ENCODE peak calls at places on chromosomes 6 and 20, in six cellular contexts. K is HepG2, L is A549, H is K562, G is GM12878, F is endothelial cell of umbilical vein. D is an unnamed sample.

GRCh38 chr6:4008324-4009047 is 70.5 kb downstream of the FAM217A start:
- DNase-seq in F (peak), G (no peak), K (peak), H (no peak), L (peak), D (peak)

GRCh38 chr6:4059115-4059777 is 19.7 kb downstream of the FAM217A start:
- DNase-seq in H (peak), G (no peak), F (peak), L (peak), K (peak), D (peak)

GRCh38 chr20:49825521-49826033 is 12.9 kb downstream of the SLC9A8 start:
- DNase-seq in G (no peak), F (no peak), L (no peak), H (no peak), K (peak), D (no peak)

GRCh38 chr6:7252390-7252789 is 60.6 kb downstream of the SSR1 start:
- DNase-seq in G (no peak), K (no peak), F (no peak), L (no peak), H (no peak), D (peak)

GRCh38 chr6:4914412-4915159 is 89.3 kb downstream of the RPP40 start:
- DNase-seq in L (no peak), G (no peak), K (no peak), H (no peak), F (no peak), D (no peak)

GRCh38 chr20:6767536-6768227 is at the start of gene BMP2:
- DNase-seq in K (no peak), L (peak), H (peak), F (peak), G (no peak), D (peak)

GRCh38 chr20:10469599-10469998 is 34.5 kb downstream of the SLX4IP start:
- DNase-seq in F (peak), H (no peak), L (peak), K (peak), G (no peak), D (peak)

GRCh38 chr6:86822747-86823146 is 114.6 kb upstream of the HTR1E start:
- DNase-seq in F (no peak), H (no peak), L (no peak), G (no peak), K (no peak), D (no peak)

GRCh38 chr20:17635846-17636245 is 46.2 kb downstream of the RRBP1 start:
- DNase-seq in L (no peak), F (no peak), H (no peak), K (no peak), G (no peak), D (no peak)

GRCh38 chr6:156866181-156866862 is 89.1 kb downstream of the ARID1B start:
- DNase-seq in K (no peak), L (peak), H (no peak), F (peak), G (no peak), D (no peak)

GRCh38 chr6:117399924-117400323 is 25.8 kb downstream of the ROS1 start:
- DNase-seq in H (no peak), L (peak), G (no peak), K (peak), F (peak), D (no peak)

GRCh38 chr20:63696628-63697356 is at the start of gene TNFRSF6B:
- DNase-seq in F (peak), G (no peak), L (no peak), K (no peak), H (no peak), D (no peak)

GRCh38 chr6:9126845-9127560 is 691.7 kb upstream of the SLC35B3 start:
- DNase-seq in L (peak), G (no peak), H (no peak), K (no peak), F (no peak), D (peak)

GRCh38 chr6:70119218-70119835 is 183.6 kb downstream of the COL9A1 start:
- DNase-seq in F (no peak), G (no peak), K (peak), H (no peak), L (no peak), D (no peak)

GRCh38 chr20:5718896-5719595 is 31.2 kb upstream of the SHLD1 start:
- DNase-seq in H (no peak), F (no peak), G (no peak), L (no peak), K (no peak), D (no peak)

GRCh38 chr20:859661-860294 is 26.3 kb downstream of the FAM110A start:
- DNase-seq in G (no peak), L (no peak), H (no peak), K (no peak), F (no peak), D (no peak)

GRCh38 chr20:15146948-15147347 is 809.5 kb upstream of the FLRT3 start:
- DNase-seq in G (no peak), F (no peak), H (no peak), L (no peak), K (no peak), D (no peak)

GRCh38 chr6:107491059-107491609 is 1.2 kb downstream of the SOBP start:
- DNase-seq in F (peak), K (peak), L (peak), G (no peak), H (no peak), D (peak)

GRCh38 chr6:74931567-74931966 is 274.3 kb downstream of the COL12A1 start:
- DNase-seq in L (no peak), H (no peak), G (no peak), F (no peak), K (no peak), D (no peak)

GRCh38 chr20:36571564-36572504 is 1.6 kb upstream of the TGIF2 start:
- DNase-seq in G (no peak), H (peak), F (no peak), L (no peak), K (peak), D (peak)

GRCh38 chr6:83603560-83603959 is 91.2 kb downstream of the PRSS35 start:
- DNase-seq in H (no peak), L (no peak), F (no peak), G (no peak), K (no peak), D (no peak)

GRCh38 chr6:43803783-43804549 is 34.0 kb downstream of the VEGFA start:
- DNase-seq in L (no peak), H (no peak), G (no peak), K (peak), F (no peak), D (peak)

GRCh38 chr6:5190467-5190866 is 70.3 kb downstream of the LYRM4 start:
- DNase-seq in G (no peak), F (peak), K (peak), L (peak), H (no peak), D (peak)

GRCh38 chr6:87473419-87473903 is 687 bp downstream of the SLC35A1 start:
- DNase-seq in H (no peak), F (no peak), L (peak), K (peak), G (peak), D (peak)

GRCh38 chr6:156131221-156131903 is 645.8 kb upstream of the ARID1B start:
- DNase-seq in F (no peak), H (no peak), K (no peak), G (peak), L (no peak), D (peak)

GRCh38 chr6:40586369-40586768 is 795 bp downstream of the LRFN2 start:
- DNase-seq in F (no peak), L (no peak), K (no peak), G (no peak), H (no peak), D (no peak)
- H3K4me3 ChIP-seq in F (no peak), L (peak), K (no peak), G (no peak), H (no peak), D (no peak)

DNA sequence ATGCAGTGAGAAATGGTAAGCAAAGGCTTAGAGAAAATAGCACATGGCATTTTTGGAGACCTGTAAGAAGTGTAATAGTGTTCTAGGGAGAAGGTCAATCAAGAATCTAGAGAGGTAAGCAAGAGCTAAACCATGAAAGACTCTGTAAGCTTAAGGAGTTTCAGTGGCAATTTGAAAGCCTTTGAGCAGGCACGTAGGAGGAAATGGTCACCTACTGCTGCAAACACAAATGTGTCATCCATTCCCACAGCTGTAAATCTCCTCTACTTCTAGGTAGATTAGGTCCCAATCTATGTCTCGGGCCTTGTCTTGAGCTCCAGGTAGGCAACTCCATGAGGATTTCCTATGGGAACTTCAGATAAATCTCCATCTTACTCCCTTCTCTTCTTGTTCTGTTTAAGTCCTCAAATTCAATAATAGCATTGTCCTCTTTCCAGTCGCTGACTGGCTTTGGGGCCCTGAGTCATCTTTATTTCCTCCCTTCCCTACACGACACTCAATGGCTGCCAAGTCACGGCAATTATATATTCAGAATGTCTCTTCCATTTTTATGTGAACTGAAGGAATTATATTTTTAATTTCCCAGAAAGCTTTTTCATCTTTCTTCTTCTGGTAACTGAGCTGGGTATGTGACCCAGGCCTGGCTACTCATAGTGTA is 24.2 kb upstream of the PAQR8 start:
- DNase-seq in G (no peak), K (no peak), L (no peak), F (no peak), H (no peak), D (no peak)
- TF ChIP-seq MYC in G (no peak), K (no peak), L (no peak), F (no peak), H (no peak), D (no peak)

DNA sequence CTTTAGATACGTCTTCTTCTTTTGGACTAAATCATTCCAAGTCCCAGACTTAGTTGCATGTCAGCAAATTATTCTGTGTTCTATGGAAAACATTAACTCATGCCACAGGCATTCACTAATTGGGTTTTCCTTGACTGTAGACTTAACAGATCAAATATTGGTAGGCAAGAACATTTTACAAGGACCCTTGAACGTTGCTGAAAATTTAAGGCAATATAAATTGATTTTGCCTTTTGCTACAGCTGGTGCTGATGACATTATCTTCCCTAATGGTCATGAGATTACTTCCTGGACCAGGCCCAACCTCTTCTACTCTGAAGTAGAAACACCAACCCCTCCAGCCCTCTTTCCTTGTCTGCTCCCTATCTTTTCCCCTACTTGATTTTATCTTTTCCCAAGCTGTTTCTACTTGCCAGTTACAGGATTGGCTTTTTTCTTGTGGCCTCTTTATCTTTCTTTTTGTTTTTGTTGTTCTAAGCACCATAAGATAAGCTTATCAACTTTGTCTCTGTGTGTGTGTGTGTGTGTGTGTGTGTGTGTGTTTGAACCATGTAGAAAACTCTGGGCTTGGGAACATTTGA is 514.0 kb upstream of the SOX4 start:
- DNase-seq in G (no peak), L (no peak), H (no peak), F (no peak), K (no peak), D (no peak)
- TF ChIP-seq MAX in G (no peak), L (no peak), H (no peak), F (no peak), K (no peak), D (no peak)

GRCh38 chr6:79246891-79247290 is 12.4 kb upstream of the HMGN3 start:
- DNase-seq in G (peak), H (no peak), L (no peak), K (no peak), F (no peak), D (no peak)
- H3K4me3 ChIP-seq in G (no peak), H (no peak), L (no peak), K (no peak), F (no peak), D (no peak)

GRCh38 chr6:26556263-26557070 is 18.3 kb downstream of the HMGN4 start:
- DNase-seq in K (peak), G (no peak), L (peak), F (peak), H (peak), D (peak)

GRCh38 chr6:26553739-26554668 is 15.8 kb downstream of the HMGN4 start:
- DNase-seq in K (peak), G (no peak), H (peak), L (peak), F (peak), D (peak)

GRCh38 chr6:26553264-26553738 is 15.1 kb downstream of the HMGN4 start:
- DNase-seq in G (no peak), F (peak), L (peak), H (peak), K (peak), D (peak)

GRCh38 chr6:26555505-26556262 is 17.5 kb downstream of the HMGN4 start:
- DNase-seq in G (no peak), L (peak), F (no peak), K (no peak), H (no peak), D (peak)

DNA sequence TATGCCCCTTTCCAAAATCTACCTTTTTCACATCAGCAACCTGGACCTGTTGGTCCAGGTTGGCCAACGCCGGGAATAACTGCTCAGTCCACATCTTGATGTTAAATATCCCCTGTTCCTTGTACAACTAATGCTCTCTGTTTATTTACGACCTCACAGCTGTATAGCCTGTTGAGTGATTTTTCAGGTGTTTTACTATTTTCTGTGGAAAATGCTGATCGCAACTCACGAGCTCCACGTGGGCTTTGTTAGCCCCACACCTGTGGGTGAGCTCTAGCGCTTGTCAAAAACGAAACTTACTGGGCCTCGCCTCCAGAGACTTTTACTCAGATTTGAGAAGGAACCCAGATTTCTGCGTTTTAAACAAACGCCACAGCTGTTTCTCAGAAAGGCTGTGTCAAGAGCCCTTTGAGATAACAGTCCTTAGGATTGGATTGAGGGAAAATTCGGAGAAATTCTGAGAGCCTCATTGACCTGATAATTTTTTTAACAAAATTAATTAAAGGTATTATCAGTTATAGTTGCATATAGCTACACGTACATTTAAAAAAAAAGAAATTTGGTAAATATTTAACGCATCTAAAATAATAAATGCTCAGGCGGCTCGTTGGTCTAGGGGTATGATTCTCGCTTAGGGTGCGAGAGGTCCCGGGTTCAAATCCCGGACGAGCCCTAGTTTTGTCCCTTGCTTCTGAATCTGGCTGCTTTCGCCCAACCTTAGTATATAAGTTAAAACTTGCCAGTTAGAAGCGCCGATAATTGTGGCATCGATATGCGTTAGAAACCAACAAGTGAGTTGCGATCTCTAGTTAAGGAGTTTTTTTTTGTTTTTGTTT is 16.7 kb downstream of the HMGN4 start:
- DNase-seq in L (peak), F (peak), G (no peak), K (peak), H (no peak), D (peak)
- TF ChIP-seq MYC in L (no peak), F (no peak), G (no peak), K (peak), H (no peak), D (no peak)

DNA sequence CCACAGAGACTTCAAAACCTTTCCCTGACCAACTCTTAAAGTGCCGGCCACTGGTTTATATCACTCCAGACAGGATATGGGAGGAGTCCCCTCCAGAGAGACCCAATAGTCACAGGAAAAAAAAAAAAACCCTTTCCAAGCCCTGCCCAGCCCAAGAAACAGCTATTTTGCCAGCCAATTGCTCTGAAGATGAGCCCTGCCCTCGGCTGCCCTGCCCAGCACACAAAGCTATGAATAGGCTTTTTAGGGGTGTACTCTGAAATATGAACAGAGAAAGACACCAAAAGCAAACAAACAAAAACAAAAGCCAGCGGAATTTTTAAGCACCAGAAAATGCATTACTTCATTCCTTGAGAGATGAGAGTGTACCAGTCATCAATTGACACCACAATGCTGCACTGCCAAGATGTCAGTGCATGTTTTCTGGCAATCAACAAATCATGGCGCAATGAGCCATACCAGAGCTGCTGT is 275.1 kb downstream of the C6orf118 start:
- DNase-seq in H (no peak), F (no peak), G (no peak), L (no peak), K (no peak), D (no peak)
- TF ChIP-seq MAX in H (no peak), F (no peak), G (no peak), L (no peak), K (no peak), D (no peak)

DNA sequence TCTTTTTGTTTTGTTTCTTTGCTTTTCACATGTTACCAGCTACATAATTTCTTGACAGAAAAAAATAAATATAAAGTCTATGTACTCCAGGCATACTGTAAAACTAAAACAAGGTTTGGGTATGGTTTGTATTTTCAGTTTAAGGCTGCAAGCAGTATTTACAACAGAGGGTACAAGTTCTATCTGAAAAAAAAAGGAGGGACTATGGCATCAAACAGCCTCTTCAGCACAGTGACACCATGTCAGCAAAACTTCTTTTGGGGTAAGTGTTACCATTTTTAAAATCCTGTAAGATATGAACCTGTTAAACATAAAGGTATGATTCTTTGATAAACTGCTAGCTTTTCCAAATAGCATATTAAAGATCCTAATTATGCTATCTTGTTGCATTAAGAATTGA is 393 bp downstream of the RUNX2 start:
- DNase-seq in L (no peak), H (no peak), F (no peak), K (no peak), G (no peak), D (no peak)
- H3K4me3 ChIP-seq in L (no peak), H (no peak), F (no peak), K (no peak), G (no peak), D (no peak)

GRCh38 chr20:46375771-46376170 is 30.6 kb downstream of the ELMO2 start:
- DNase-seq in K (no peak), H (no peak), L (no peak), F (no peak), G (no peak), D (no peak)
- TF ChIP-seq MYC in K (no peak), H (no peak), L (no peak), F (no peak), G (no peak), D (no peak)

GRCh38 chr6:42279144-42279781 is 61.6 kb upstream of the MRPS10 start:
- DNase-seq in H (no peak), L (peak), G (no peak), K (no peak), F (no peak), D (no peak)
- TF ChIP-seq MAX in H (no peak), L (no peak), G (no peak), K (no peak), F (no peak), D (no peak)

DNA sequence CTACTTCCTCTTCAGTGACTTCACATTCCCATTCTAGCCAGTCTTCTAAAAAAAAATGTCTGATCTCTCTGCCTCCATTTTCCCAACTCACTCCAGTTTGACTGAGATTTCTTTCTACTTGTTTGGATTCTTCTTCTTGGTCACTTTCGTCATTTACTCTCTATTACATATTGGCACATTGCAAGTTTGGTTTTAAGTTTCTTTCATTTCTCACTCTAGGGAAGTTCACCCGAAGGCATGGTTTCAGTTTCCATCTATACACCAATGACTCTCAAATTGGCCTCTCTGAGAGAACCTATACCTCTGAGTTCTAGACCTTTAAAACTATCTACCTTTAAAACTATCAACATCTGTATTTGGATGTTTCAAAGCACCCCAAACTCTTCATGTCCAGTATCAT is 51.3 kb downstream of the CD109 start:
- DNase-seq in G (peak), L (no peak), F (no peak), H (no peak), K (no peak), D (no peak)
- H3K4me3 ChIP-seq in G (no peak), L (no peak), F (no peak), H (no peak), K (no peak), D (no peak)